ENCODE peak calls at places on chromosomes 7 and 10, in four cellular contexts. V is left lung, Y is AG10803, Z is colonic mucosa. S is an unnamed sample.
A peak's percentile ranks its signal among the peaks of the same experiment; 100 is the strongest.

GRCh38 chr10:86964061-86964846 is 4.0 kb upstream of the ADIRF start:
- DNase-seq in V (no peak), Y (no peak), Z (no peak), S (no peak)

GRCh38 chr10:111076682-111077661 is at the start of gene ADRA2A:
- DNase-seq in V (peak; percentile 80), Y (peak; percentile 69), Z (peak; percentile 74), S (peak; percentile 89)

GRCh38 chr10:75111906-75112703 is 649 bp downstream of the SAMD8 start:
- DNase-seq in V (peak; percentile 81), Y (peak; percentile 51), Z (peak; percentile 61), S (no peak)

GRCh38 chr10:43294241-43294658 is 27.4 kb upstream of the RASGEF1A start:
- DNase-seq in V (no peak), Y (no peak), Z (no peak), S (no peak)

GRCh38 chr10:74314166-74314565 is 163.1 kb downstream of the ADK start:
- DNase-seq in V (no peak), Y (no peak), Z (no peak), S (no peak)

GRCh38 chr7:116543664-116544063 is 18.8 kb downstream of the CAV1 start:
- DNase-seq in V (no peak), Y (peak; percentile 58), Z (no peak), S (no peak)

GRCh38 chr10:66996996-66997395 is 71.2 kb downstream of the LRRTM3 start:
- DNase-seq in V (no peak), Y (no peak), Z (no peak), S (no peak)

GRCh38 chr7:55593515-55594318 is 21.4 kb upstream of the VOPP1 start:
- DNase-seq in V (peak; percentile 93), Y (peak; percentile 31), Z (peak; percentile 76), S (peak; percentile 91)

GRCh38 chr7:34851431-34851830 is 185.9 kb downstream of the DPY19L1 start:
- DNase-seq in V (no peak), Y (no peak), Z (no peak), S (peak; percentile 39)

GRCh38 chr10:15035385-15036301 is 8.1 kb upstream of the OLAH start:
- DNase-seq in V (no peak), Y (no peak), Z (no peak), S (no peak)

GRCh38 chr7:81111781-81112540 is 193.1 kb upstream of the SEMA3C start:
- DNase-seq in V (no peak), Y (peak; percentile 24), Z (no peak), S (no peak)

GRCh38 chr10:75018233-75018632 is 93.2 kb upstream of the SAMD8 start:
- DNase-seq in V (no peak), Y (no peak), Z (no peak), S (no peak)

GRCh38 chr10:22927661-22928403 is at the start of gene ARMC3:
- DNase-seq in V (peak; percentile 88), Y (peak; percentile 12), Z (peak; percentile 32), S (no peak)

GRCh38 chr7:19928247-19928646 is 154.8 kb upstream of the TMEM196 start:
- DNase-seq in V (no peak), Y (no peak), Z (no peak), S (no peak)

GRCh38 chr7:140533394-140533872 is 54.1 kb upstream of the MKRN1 start:
- DNase-seq in V (no peak), Y (peak; percentile 14), Z (no peak), S (no peak)

GRCh38 chr10:30433286-30433778 is 652 bp upstream of the MAP3K8 start:
- DNase-seq in V (peak; percentile 90), Y (peak; percentile 80), Z (peak; percentile 83), S (peak; percentile 96)

GRCh38 chr10:91381562-91381923 is 28.6 kb upstream of the HECTD2 start:
- DNase-seq in V (no peak), Y (peak; percentile 26), Z (no peak), S (no peak)

GRCh38 chr7:22549667-22550513 is 49.9 kb upstream of the STEAP1B start:
- DNase-seq in V (peak; percentile 79), Y (no peak), Z (no peak), S (peak; percentile 91)

GRCh38 chr10:113849946-113850345 is 3.9 kb downstream of the DCLRE1A start:
- DNase-seq in V (no peak), Y (no peak), Z (no peak), S (no peak)

GRCh38 chr7:98724591-98724990 is 107.5 kb downstream of the NPTX2 start:
- DNase-seq in V (no peak), Y (no peak), Z (no peak), S (no peak)

GRCh38 chr7:47373871-47374451 is 207.9 kb downstream of the TNS3 start:
- DNase-seq in V (no peak), Y (no peak), Z (no peak), S (no peak)

GRCh38 chr7:104794589-104794988 is 219.4 kb upstream of the KMT2E start:
- DNase-seq in V (no peak), Y (no peak), Z (no peak), S (no peak)

GRCh38 chr7:24756545-24756988 is 697 bp downstream of the GSDME start:
- DNase-seq in V (no peak), Y (no peak), Z (no peak), S (no peak)

GRCh38 chr10:77173615-77174461 is 463.8 kb downstream of the KCNMA1 start:
- DNase-seq in V (no peak), Y (peak; percentile 74), Z (peak; percentile 79), S (no peak)

GRCh38 chr10:32445036-32445435 is 904 bp upstream of the CCDC7 start:
- DNase-seq in V (no peak), Y (no peak), Z (no peak), S (no peak)

GRCh38 chr10:110556993-110557601 is 10.4 kb upstream of the SMC3 start:
- DNase-seq in V (no peak), Y (peak; percentile 63), Z (peak; percentile 41), S (no peak)

GRCh38 chr7:99473315-99473596 is 566 bp downstream of the ZNF789 start:
- DNase-seq in V (no peak), Y (peak; percentile 69), Z (peak; percentile 59), S (no peak)

GRCh38 chr10:77554996-77555397 is 82.6 kb downstream of the KCNMA1 start:
- DNase-seq in V (peak; percentile 81), Y (no peak), Z (no peak), S (no peak)

GRCh38 chr7:48182736-48183369 is 11.6 kb downstream of the ABCA13 start:
- DNase-seq in V (no peak), Y (peak; percentile 67), Z (no peak), S (no peak)

GRCh38 chr7:34311591-34311990 is 346.4 kb upstream of the NPSR1 start:
- DNase-seq in V (no peak), Y (no peak), Z (no peak), S (peak; percentile 14)

GRCh38 chr10:106930751-106931150 is 233.8 kb downstream of the SORCS1 start:
- DNase-seq in V (no peak), Y (no peak), Z (no peak), S (no peak)

GRCh38 chr7:152556013-152556412 is 119.9 kb downstream of the XRCC2 start:
- DNase-seq in V (no peak), Y (no peak), Z (no peak), S (no peak)

GRCh38 chr7:152551304-152552036 is 115.7 kb upstream of the KMT2C start:
- DNase-seq in V (no peak), Y (no peak), Z (no peak), S (no peak)

DNA sequence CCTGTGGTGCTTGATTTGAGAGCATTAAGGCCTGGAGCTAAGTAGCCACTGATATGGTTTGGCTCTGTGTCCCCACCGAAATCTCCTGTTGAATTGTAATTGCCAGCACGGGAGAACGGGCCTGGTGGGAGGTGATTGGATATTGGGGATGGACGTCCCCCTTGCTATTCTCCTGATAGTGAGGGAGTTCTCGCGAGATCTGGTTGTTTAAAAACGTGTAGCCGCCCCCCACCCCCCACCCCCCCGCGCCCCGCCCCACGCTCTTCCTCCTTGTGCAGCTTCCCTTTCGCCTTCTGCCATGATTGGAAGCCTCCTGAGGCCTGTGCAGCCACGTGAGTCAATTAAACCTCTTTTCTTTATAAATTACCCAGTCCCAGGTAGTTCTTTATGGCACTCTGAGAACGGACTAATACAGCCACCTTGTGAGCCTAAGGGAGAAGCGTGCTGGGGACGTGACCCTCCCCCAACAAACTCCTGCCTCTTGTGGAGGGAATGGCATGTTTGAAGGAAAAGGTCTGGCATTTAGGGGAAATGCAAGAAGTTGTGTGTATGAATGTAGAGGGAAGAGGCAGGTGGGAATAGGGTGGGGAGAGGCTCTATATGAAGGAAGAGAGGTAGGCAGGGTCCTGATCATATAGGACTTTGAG is 118.0 kb upstream of the KMT2C start:
- DNase-seq in V (no peak), Y (no peak), Z (no peak), S (no peak)
- TF ChIP-seq CTCF in V (no peak), Y (no peak), Z (no peak), S (no peak)

GRCh38 chr10:95657250-95657649 is 739 bp upstream of the ALDH18A1 start:
- DNase-seq in V (no peak), Y (no peak), Z (no peak), S (no peak)
- H3K4me3 ChIP-seq in V (no peak overlapping the region), Y (no peak overlapping the region), Z (peak overlapping the region; percentile 82), S (peak overlapping the region; percentile 84)

GRCh38 chr7:92763636-92764423 is 72.5 kb downstream of the CDK6 start:
- DNase-seq in V (no peak), Y (peak; percentile 61), Z (peak; percentile 32), S (no peak)
- TF ChIP-seq CTCF in V (no peak), Y (peak; percentile 7), Z (no peak), S (no peak)

GRCh38 chr10:12068467-12069269 is at the start of gene DHTKD1:
- DNase-seq in V (peak; percentile 99), Y (peak; percentile 97), Z (peak; percentile 99), S (peak; percentile 100)

GRCh38 chr10:12077580-12078180 is 8.9 kb downstream of the DHTKD1 start:
- DNase-seq in V (no peak), Y (no peak), Z (no peak), S (no peak)

DNA sequence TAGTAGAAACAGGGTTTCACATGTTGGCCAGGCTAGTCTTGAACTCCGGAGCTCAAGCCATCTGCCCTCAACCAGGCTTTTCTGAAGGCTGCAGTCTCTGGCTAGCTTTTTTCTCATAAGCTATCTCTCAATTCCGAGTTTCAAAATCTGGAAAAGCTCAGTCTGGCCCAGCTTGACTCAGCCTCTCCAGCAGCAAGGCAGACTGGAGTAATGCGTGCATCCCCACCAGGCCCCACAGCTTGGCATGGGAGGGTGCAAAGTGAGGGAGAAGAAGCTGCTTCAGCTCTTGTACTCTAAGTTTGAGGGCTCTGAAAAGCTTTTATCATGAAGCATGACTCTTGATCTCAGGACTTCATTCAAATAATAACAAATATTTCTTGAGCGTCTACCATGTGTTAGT is 4.8 kb downstream of the DHTKD1 start:
- DNase-seq in V (no peak), Y (peak; percentile 62), Z (no peak), S (no peak)
- H3K4me3 ChIP-seq in V (no peak overlapping the region), Y (no peak overlapping the region), Z (no peak overlapping the region), S (no peak overlapping the region)

S was measured in esophagus muscularis mucosa.